ENCODE peak calls at places on chromosomes 7 and 10, in eight cellular contexts. I is sigmoid colon; K is HCT116; P is CD4-positive, alpha-beta memory T cell; G is body of pancreas; Y is lower lobe of right lung; C is tibial artery; Q is heart right ventricle. V is an unnamed sample.

GRCh38 chr10:50511512-50512213 is 112.1 kb downstream of the SGMS1 start:
- DNase-seq in I (no peak), K (peak; percentile 47), P (peak; percentile 46), G (no peak), Y (no peak), C (no peak), Q (no peak), V (no peak)

GRCh38 chr7:102439963-102440795 is 6.8 kb downstream of the ORAI2 start:
- DNase-seq in I (peak; percentile 80), K (peak; percentile 79), P (no peak), G (peak; percentile 35), Y (no peak), C (no peak), Q (peak; percentile 76), V (peak; percentile 61)

GRCh38 chr10:93422121-93422520 is 60.0 kb downstream of the MYOF start:
- DNase-seq in I (no peak), K (no peak), P (no peak), G (no peak), Y (no peak), C (no peak), Q (no peak), V (no peak)

GRCh38 chr7:114663502-114663901 is 248.9 kb downstream of the FOXP2 start:
- DNase-seq in I (no peak), K (peak; percentile 46), P (no peak), G (peak; percentile 8), Y (no peak), C (no peak), Q (no peak), V (no peak)

GRCh38 chr10:110416776-110417732 is 80.7 kb upstream of the DUSP5 start:
- DNase-seq in I (no peak), K (no peak), P (no peak), G (no peak), Y (no peak), C (no peak), Q (no peak), V (no peak)

GRCh38 chr10:22997102-22997501 is 69.2 kb downstream of the ARMC3 start:
- DNase-seq in I (no peak), K (peak; percentile 19), P (no peak), G (no peak), Y (no peak), C (no peak), Q (no peak), V (no peak)

GRCh38 chr7:151078233-151079040 is 2.2 kb downstream of the FASTK start:
- DNase-seq in I (peak; percentile 88), K (no peak), P (peak; percentile 24), G (no peak), Y (no peak), C (peak; percentile 67), Q (no peak), V (no peak)

GRCh38 chr10:31464552-31464951 is 145.5 kb downstream of the ZEB1 start:
- DNase-seq in I (no peak), K (no peak), P (no peak), G (no peak), Y (no peak), C (no peak), Q (no peak), V (no peak)

GRCh38 chr7:28571405-28571804 is 159.1 kb downstream of the CREB5 start:
- DNase-seq in I (no peak), K (no peak), P (no peak), G (no peak), Y (no peak), C (no peak), Q (no peak), V (no peak)

GRCh38 chr7:116670409-116671036 is 1.5 kb upstream of the MET start:
- DNase-seq in I (no peak), K (no peak), P (no peak), G (peak; percentile 19), Y (no peak), C (no peak), Q (no peak), V (no peak)

GRCh38 chr10:7610651-7611389 is 55.9 kb downstream of the ITIH5 start:
- DNase-seq in I (peak; percentile 84), K (peak; percentile 7), P (no peak), G (peak; percentile 29), Y (no peak), C (no peak), Q (peak; percentile 22), V (no peak)

GRCh38 chr7:32323687-32324086 is 166.5 kb downstream of the LSM5 start:
- DNase-seq in I (no peak), K (no peak), P (no peak), G (no peak), Y (no peak), C (no peak), Q (no peak), V (no peak)

GRCh38 chr7:50943482-50943881 is 160.8 kb upstream of the GRB10 start:
- DNase-seq in I (no peak), K (no peak), P (no peak), G (no peak), Y (no peak), C (no peak), Q (no peak), V (no peak)

DNA sequence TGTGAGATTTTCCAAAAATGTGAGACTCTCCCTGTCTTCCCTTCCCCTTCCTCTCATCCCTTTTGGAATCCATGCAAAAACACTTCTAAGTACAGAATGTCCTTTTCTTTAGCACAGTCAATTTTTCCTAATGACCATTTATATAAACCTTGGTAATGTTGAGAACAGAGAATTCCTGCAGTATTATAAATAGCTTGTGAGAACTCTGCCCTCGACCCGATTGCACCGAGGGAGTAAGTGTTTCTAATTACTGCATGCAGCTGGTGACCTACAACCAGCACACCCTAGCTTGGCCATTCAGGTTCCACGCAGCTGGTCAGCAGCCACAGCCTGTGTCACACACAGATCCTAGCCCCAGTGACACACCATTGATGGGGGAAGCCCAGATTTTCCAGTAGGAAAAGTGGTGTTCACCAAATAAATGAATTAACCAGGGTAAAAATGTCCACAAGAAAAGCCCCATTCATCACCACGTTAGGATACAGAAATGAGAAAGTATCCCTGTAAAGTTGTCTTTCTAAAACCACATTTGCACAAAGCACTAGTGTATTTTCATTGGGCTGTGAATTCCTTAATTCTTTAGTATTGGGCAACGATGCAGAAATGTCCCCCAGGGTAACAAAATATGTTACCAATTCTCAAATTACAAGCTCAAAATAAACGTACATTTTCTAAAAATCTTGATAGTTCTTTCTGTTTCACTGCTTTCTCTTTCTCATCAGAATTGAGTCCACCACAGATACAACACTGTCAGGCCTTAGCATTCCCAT is 499.0 kb upstream of the KLF6 start:
- DNase-seq in I (peak; percentile 92), K (no peak), P (no peak), G (peak; percentile 54), Y (no peak), C (peak; percentile 89), Q (peak; percentile 55), V (no peak)
- H3K4me1 ChIP-seq in I (peaks cover 55% of the 10 kb centered on the region), K (peaks cover 22% of the 10 kb centered on the region), P (peaks cover 10% of the 10 kb centered on the region), G (peaks cover 16% of the 10 kb centered on the region), Y (peaks cover 19% of the 10 kb centered on the region), C (peaks cover 4% of the 10 kb centered on the region), Q (peaks cover 47% of the 10 kb centered on the region), V (peaks cover 2% of the 10 kb centered on the region)

GRCh38 chr10:80168679-80169380 is 36.3 kb downstream of the PLAC9 start:
- DNase-seq in I (peak; percentile 69), K (no peak), P (no peak), G (peak; percentile 52), Y (no peak), C (peak; percentile 65), Q (no peak), V (no peak)
- H3K4me1 ChIP-seq in I (peaks cover 59% of the 10 kb centered on the region), K (peaks cover 40% of the 10 kb centered on the region), P (peaks cover 8% of the 10 kb centered on the region), G (no peaks in the 10 kb centered on the region), Y (peaks cover 79% of the 10 kb centered on the region), C (no peaks in the 10 kb centered on the region), Q (peaks cover 79% of the 10 kb centered on the region), V (peaks cover 35% of the 10 kb centered on the region)

DNA sequence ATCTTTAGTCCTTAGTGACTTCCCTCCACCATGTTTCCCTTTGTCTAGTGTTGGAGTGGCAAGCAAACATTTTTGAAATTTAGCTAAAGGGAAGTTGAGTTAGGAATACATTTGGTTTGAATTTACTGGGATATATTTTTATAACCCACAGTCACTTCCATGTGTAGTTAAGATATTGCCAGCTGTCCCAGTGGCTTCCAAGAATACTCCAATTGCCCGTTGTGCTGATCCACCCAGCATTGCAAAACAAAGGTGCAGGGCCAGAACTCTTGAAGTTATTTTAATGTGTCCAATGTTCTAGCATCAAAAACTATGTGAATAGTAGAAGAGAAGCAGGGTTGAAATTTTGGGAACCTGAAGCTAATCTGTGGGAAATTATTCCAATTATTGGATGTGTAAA is 2.5 kb upstream of the P4HA1 start:
- DNase-seq in I (no peak), K (no peak), P (no peak), G (no peak), Y (no peak), C (no peak), Q (no peak), V (no peak)
- H3K4me1 ChIP-seq in I (peaks cover 19% of the 10 kb centered on the region), K (peaks cover 20% of the 10 kb centered on the region), P (peaks cover 20% of the 10 kb centered on the region), G (peaks cover 16% of the 10 kb centered on the region), Y (peaks cover 10% of the 10 kb centered on the region), C (no peaks in the 10 kb centered on the region), Q (peaks cover 29% of the 10 kb centered on the region), V (no peaks in the 10 kb centered on the region)

GRCh38 chr10:82622478-82622877 is 747.5 kb downstream of the NRG3 start:
- DNase-seq in I (no peak), K (no peak), P (no peak), G (no peak), Y (no peak), C (no peak), Q (no peak), V (no peak)

GRCh38 chr10:82625497-82626151 is 750.6 kb downstream of the NRG3 start:
- DNase-seq in I (no peak), K (no peak), P (no peak), G (no peak), Y (no peak), C (no peak), Q (no peak), V (no peak)

GRCh38 chr10:82628373-82628772 is 753.4 kb downstream of the NRG3 start:
- DNase-seq in I (no peak), K (no peak), P (no peak), G (peak; percentile 18), Y (no peak), C (no peak), Q (no peak), V (no peak)
- H3K4me1 ChIP-seq in I (peaks cover 11% of the 10 kb centered on the region), K (no peaks in the 10 kb centered on the region), P (no peaks in the 10 kb centered on the region), G (no peaks in the 10 kb centered on the region), Y (no peaks in the 10 kb centered on the region), C (no peaks in the 10 kb centered on the region), Q (peaks cover 6% of the 10 kb centered on the region), V (no peaks in the 10 kb centered on the region)

GRCh38 chr7:73717025-73717807 is 2.3 kb downstream of the STX1A start:
- DNase-seq in I (peak; percentile 85), K (no peak), P (no peak), G (no peak), Y (no peak), C (no peak), Q (no peak), V (no peak)

GRCh38 chr7:73717991-73718405 is 1.5 kb downstream of the STX1A start:
- DNase-seq in I (no peak), K (peak; percentile 73), P (peak; percentile 90), G (peak; percentile 28), Y (no peak), C (no peak), Q (no peak), V (no peak)

GRCh38 chr7:73718438-73718881 is 1.0 kb downstream of the STX1A start:
- DNase-seq in I (no peak), K (no peak), P (peak; percentile 66), G (no peak), Y (no peak), C (no peak), Q (no peak), V (no peak)

GRCh38 chr7:73715648-73716317 is 3.7 kb downstream of the STX1A start:
- DNase-seq in I (no peak), K (peak; percentile 93), P (no peak), G (peak; percentile 58), Y (no peak), C (no peak), Q (no peak), V (no peak)

GRCh38 chr7:73716318-73716890 is 3.1 kb downstream of the STX1A start:
- DNase-seq in I (no peak), K (no peak), P (no peak), G (no peak), Y (no peak), C (no peak), Q (no peak), V (no peak)
- H3K4me1 ChIP-seq in I (peaks cover 54% of the 10 kb centered on the region), K (peaks cover 65% of the 10 kb centered on the region), P (peaks cover 34% of the 10 kb centered on the region), G (peaks cover 26% of the 10 kb centered on the region), Y (peaks cover 23% of the 10 kb centered on the region), C (no peaks in the 10 kb centered on the region), Q (peaks cover 10% of the 10 kb centered on the region), V (peaks cover 3% of the 10 kb centered on the region)

V was measured in prostate gland.